ENCODE peak calls at places on chromosomes 5 and 9, in nine cellular contexts. One of them, this sample, is unnamed.

GRCh38 chr9:89022071-89022721 is 30.9 kb downstream of the S1PR3 start:
- DNase-seq in left ventricle myocardium inferior: no peak
- DNase-seq in cardiac fibroblast: peak; percentile 88
- DNase-seq in psoas muscle: no peak
- DNase-seq in fibroblast of pulmonary artery: peak; percentile 76
- DNase-seq in fibroblast of lung: peak; percentile 77
- DNase-seq in SK-N-SH: no peak
- DNase-seq in choroid plexus epithelial cell: peak; percentile 93
- DNase-seq in fibroblast of the aortic adventitia: peak; percentile 94
- DNase-seq in this sample: peak; percentile 24

GRCh38 chr5:2666081-2666480 is 85.4 kb downstream of the IRX2 start:
- DNase-seq in left ventricle myocardium inferior: no peak
- DNase-seq in cardiac fibroblast: no peak
- DNase-seq in psoas muscle: no peak
- DNase-seq in fibroblast of pulmonary artery: no peak
- DNase-seq in fibroblast of lung: no peak
- DNase-seq in SK-N-SH: no peak
- DNase-seq in choroid plexus epithelial cell: no peak
- DNase-seq in fibroblast of the aortic adventitia: no peak
- DNase-seq in this sample: no peak

GRCh38 chr9:122119721-122120120 is 26.6 kb upstream of the TTLL11 start:
- DNase-seq in left ventricle myocardium inferior: no peak
- DNase-seq in cardiac fibroblast: no peak
- DNase-seq in psoas muscle: no peak
- DNase-seq in fibroblast of pulmonary artery: no peak
- DNase-seq in fibroblast of lung: no peak
- DNase-seq in SK-N-SH: no peak
- DNase-seq in choroid plexus epithelial cell: no peak
- DNase-seq in fibroblast of the aortic adventitia: no peak
- DNase-seq in this sample: no peak

GRCh38 chr5:159619826-159620225 is 289.5 kb upstream of the IL12B start:
- DNase-seq in left ventricle myocardium inferior: no peak
- DNase-seq in cardiac fibroblast: no peak
- DNase-seq in psoas muscle: no peak
- DNase-seq in fibroblast of pulmonary artery: no peak
- DNase-seq in fibroblast of lung: peak; percentile 30
- DNase-seq in SK-N-SH: no peak
- DNase-seq in choroid plexus epithelial cell: peak; percentile 24
- DNase-seq in fibroblast of the aortic adventitia: no peak
- DNase-seq in this sample: no peak

GRCh38 chr5:37658440-37658839 is 181.4 kb downstream of the GDNF start:
- DNase-seq in left ventricle myocardium inferior: no peak
- DNase-seq in cardiac fibroblast: no peak
- DNase-seq in psoas muscle: no peak
- DNase-seq in fibroblast of pulmonary artery: no peak
- DNase-seq in fibroblast of lung: no peak
- DNase-seq in SK-N-SH: no peak
- DNase-seq in choroid plexus epithelial cell: no peak
- DNase-seq in fibroblast of the aortic adventitia: no peak
- DNase-seq in this sample: no peak

GRCh38 chr9:129014124-129014523 is 14.0 kb downstream of the SH3GLB2 start:
- DNase-seq in left ventricle myocardium inferior: no peak
- DNase-seq in cardiac fibroblast: no peak
- DNase-seq in psoas muscle: no peak
- DNase-seq in fibroblast of pulmonary artery: no peak
- DNase-seq in fibroblast of lung: no peak
- DNase-seq in SK-N-SH: no peak
- DNase-seq in choroid plexus epithelial cell: no peak
- DNase-seq in fibroblast of the aortic adventitia: no peak
- DNase-seq in this sample: no peak

GRCh38 chr9:119094086-119094485 is 275.1 kb downstream of the BRINP1 start:
- DNase-seq in left ventricle myocardium inferior: no peak
- DNase-seq in cardiac fibroblast: no peak
- DNase-seq in psoas muscle: no peak
- DNase-seq in fibroblast of pulmonary artery: no peak
- DNase-seq in fibroblast of lung: peak; percentile 13
- DNase-seq in SK-N-SH: no peak
- DNase-seq in choroid plexus epithelial cell: peak; percentile 0
- DNase-seq in fibroblast of the aortic adventitia: no peak
- DNase-seq in this sample: no peak

GRCh38 chr5:33888582-33888981 is 3.2 kb downstream of the ADAMTS12 start:
- DNase-seq in left ventricle myocardium inferior: no peak
- DNase-seq in cardiac fibroblast: peak; percentile 79
- DNase-seq in psoas muscle: no peak
- DNase-seq in fibroblast of pulmonary artery: peak; percentile 83
- DNase-seq in fibroblast of lung: peak; percentile 60
- DNase-seq in SK-N-SH: no peak
- DNase-seq in choroid plexus epithelial cell: peak; percentile 71
- DNase-seq in fibroblast of the aortic adventitia: peak; percentile 83
- DNase-seq in this sample: peak; percentile 22

GRCh38 chr9:7802666-7803065 is 3.1 kb upstream of the DMAC1 start:
- DNase-seq in left ventricle myocardium inferior: no peak
- DNase-seq in cardiac fibroblast: no peak
- DNase-seq in psoas muscle: no peak
- DNase-seq in fibroblast of pulmonary artery: peak; percentile 7
- DNase-seq in fibroblast of lung: peak; percentile 17
- DNase-seq in SK-N-SH: no peak
- DNase-seq in choroid plexus epithelial cell: no peak
- DNase-seq in fibroblast of the aortic adventitia: peak; percentile 19
- DNase-seq in this sample: no peak

GRCh38 chr9:134689320-134690181 is 47.9 kb downstream of the COL5A1 start:
- DNase-seq in left ventricle myocardium inferior: peak; percentile 70
- DNase-seq in cardiac fibroblast: peak; percentile 71
- DNase-seq in psoas muscle: peak; percentile 75
- DNase-seq in fibroblast of pulmonary artery: peak; percentile 67
- DNase-seq in fibroblast of lung: peak; percentile 48
- DNase-seq in SK-N-SH: peak; percentile 88
- DNase-seq in choroid plexus epithelial cell: peak; percentile 69
- DNase-seq in fibroblast of the aortic adventitia: peak; percentile 67
- DNase-seq in this sample: peak; percentile 51

GRCh38 chr5:172758077-172758835 is 12.7 kb downstream of the DUSP1 start:
- DNase-seq in left ventricle myocardium inferior: no peak
- DNase-seq in cardiac fibroblast: peak; percentile 97
- DNase-seq in psoas muscle: no peak
- DNase-seq in fibroblast of pulmonary artery: peak; percentile 97
- DNase-seq in fibroblast of lung: peak; percentile 97
- DNase-seq in SK-N-SH: no peak
- DNase-seq in choroid plexus epithelial cell: peak; percentile 97
- DNase-seq in fibroblast of the aortic adventitia: peak; percentile 90
- DNase-seq in this sample: peak; percentile 95

GRCh38 chr5:141637693-141638419 is 1.1 kb downstream of the RELL2 start:
- DNase-seq in left ventricle myocardium inferior: peak; percentile 56
- DNase-seq in cardiac fibroblast: peak; percentile 60
- DNase-seq in psoas muscle: peak; percentile 65
- DNase-seq in fibroblast of pulmonary artery: peak; percentile 57
- DNase-seq in fibroblast of lung: peak; percentile 38
- DNase-seq in SK-N-SH: peak; percentile 81
- DNase-seq in choroid plexus epithelial cell: peak; percentile 62
- DNase-seq in fibroblast of the aortic adventitia: peak; percentile 38
- DNase-seq in this sample: peak; percentile 49

GRCh38 chr5:135476615-135477493 is 24.7 kb upstream of the TIFAB start:
- DNase-seq in left ventricle myocardium inferior: no peak
- DNase-seq in cardiac fibroblast: no peak
- DNase-seq in psoas muscle: no peak
- DNase-seq in fibroblast of pulmonary artery: no peak
- DNase-seq in fibroblast of lung: no peak
- DNase-seq in SK-N-SH: no peak
- DNase-seq in choroid plexus epithelial cell: no peak
- DNase-seq in fibroblast of the aortic adventitia: no peak
- DNase-seq in this sample: no peak

GRCh38 chr9:130276121-130276520 is 10.6 kb downstream of the HMCN2 start:
- DNase-seq in left ventricle myocardium inferior: no peak
- DNase-seq in cardiac fibroblast: peak; percentile 25
- DNase-seq in psoas muscle: no peak
- DNase-seq in fibroblast of pulmonary artery: no peak
- DNase-seq in fibroblast of lung: peak; percentile 87
- DNase-seq in SK-N-SH: no peak
- DNase-seq in choroid plexus epithelial cell: peak; percentile 23
- DNase-seq in fibroblast of the aortic adventitia: no peak
- DNase-seq in this sample: peak; percentile 74

GRCh38 chr9:70403618-70404025 is 10.8 kb downstream of the KLF9 start:
- DNase-seq in left ventricle myocardium inferior: no peak
- DNase-seq in cardiac fibroblast: peak; percentile 42
- DNase-seq in psoas muscle: no peak
- DNase-seq in fibroblast of pulmonary artery: no peak
- DNase-seq in fibroblast of lung: peak; percentile 76
- DNase-seq in SK-N-SH: no peak
- DNase-seq in choroid plexus epithelial cell: no peak
- DNase-seq in fibroblast of the aortic adventitia: peak; percentile 89
- DNase-seq in this sample: peak; percentile 50

GRCh38 chr5:173859315-173860038 is 28.7 kb upstream of the CPEB4 start:
- DNase-seq in left ventricle myocardium inferior: no peak
- DNase-seq in cardiac fibroblast: no peak
- DNase-seq in psoas muscle: no peak
- DNase-seq in fibroblast of pulmonary artery: no peak
- DNase-seq in fibroblast of lung: peak; percentile 10
- DNase-seq in SK-N-SH: no peak
- DNase-seq in choroid plexus epithelial cell: peak; percentile 18
- DNase-seq in fibroblast of the aortic adventitia: no peak
- DNase-seq in this sample: no peak

GRCh38 chr5:71828641-71829040 is 109.6 kb downstream of the CARTPT start:
- DNase-seq in left ventricle myocardium inferior: no peak
- DNase-seq in cardiac fibroblast: no peak
- DNase-seq in psoas muscle: no peak
- DNase-seq in fibroblast of pulmonary artery: peak; percentile 61
- DNase-seq in fibroblast of lung: peak; percentile 37
- DNase-seq in SK-N-SH: no peak
- DNase-seq in choroid plexus epithelial cell: peak; percentile 32
- DNase-seq in fibroblast of the aortic adventitia: peak; percentile 42
- DNase-seq in this sample: no peak

GRCh38 chr9:109248133-109248581 is 72.7 kb downstream of the EPB41L4B start:
- DNase-seq in left ventricle myocardium inferior: no peak
- DNase-seq in cardiac fibroblast: no peak
- DNase-seq in psoas muscle: no peak
- DNase-seq in fibroblast of pulmonary artery: peak; percentile 15
- DNase-seq in fibroblast of lung: peak; percentile 25
- DNase-seq in SK-N-SH: peak; percentile 76
- DNase-seq in choroid plexus epithelial cell: peak; percentile 27
- DNase-seq in fibroblast of the aortic adventitia: peak; percentile 11
- DNase-seq in this sample: no peak
- TF ChIP-seq CTCF in left ventricle myocardium inferior: no peak
- TF ChIP-seq CTCF in cardiac fibroblast: peak; percentile 10
- TF ChIP-seq CTCF in psoas muscle: no peak
- TF ChIP-seq CTCF in fibroblast of pulmonary artery: no peak
- TF ChIP-seq CTCF in fibroblast of lung: no peak
- TF ChIP-seq CTCF in SK-N-SH: peak; percentile 27
- TF ChIP-seq CTCF in choroid plexus epithelial cell: peak; percentile 51
- TF ChIP-seq CTCF in fibroblast of the aortic adventitia: no peak
- TF ChIP-seq CTCF in this sample: peak; percentile 36

DNA sequence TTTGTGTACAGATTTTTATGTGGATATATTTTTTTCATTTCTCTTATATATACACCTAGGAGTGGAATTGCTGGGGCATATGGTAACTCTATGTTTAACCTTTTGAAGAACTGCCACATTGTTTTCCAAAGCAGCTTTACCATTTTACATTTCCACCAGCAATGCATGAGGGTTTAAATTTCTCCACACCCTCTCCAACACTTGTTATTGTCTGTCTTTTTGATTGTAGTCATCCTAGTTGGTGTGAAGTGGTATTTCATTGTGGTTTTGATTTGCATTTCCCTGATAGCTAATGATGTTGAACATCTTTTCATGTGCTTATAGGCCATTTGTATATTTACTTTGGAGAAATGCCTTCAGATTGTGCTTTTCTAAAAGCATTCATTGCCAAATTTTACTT is 39.1 kb downstream of the YTHDC2 start:
- DNase-seq in left ventricle myocardium inferior: no peak
- DNase-seq in cardiac fibroblast: no peak
- DNase-seq in psoas muscle: no peak
- DNase-seq in fibroblast of pulmonary artery: no peak
- DNase-seq in fibroblast of lung: peak; percentile 27
- DNase-seq in SK-N-SH: no peak
- DNase-seq in choroid plexus epithelial cell: no peak
- DNase-seq in fibroblast of the aortic adventitia: no peak
- DNase-seq in this sample: no peak
- H3K4me3 ChIP-seq in left ventricle myocardium inferior: no peak overlapping the region
- H3K4me3 ChIP-seq in cardiac fibroblast: no peak overlapping the region
- H3K4me3 ChIP-seq in psoas muscle: no peak overlapping the region
- H3K4me3 ChIP-seq in fibroblast of pulmonary artery: no peak overlapping the region
- H3K4me3 ChIP-seq in fibroblast of lung: no peak overlapping the region
- H3K4me3 ChIP-seq in SK-N-SH: no peak overlapping the region
- H3K4me3 ChIP-seq in choroid plexus epithelial cell: no peak overlapping the region
- H3K4me3 ChIP-seq in fibroblast of the aortic adventitia: no peak overlapping the region
- H3K4me3 ChIP-seq in this sample: no peak overlapping the region

GRCh38 chr5:90632799-90633198 is 74.2 kb downstream of the ADGRV1 start:
- DNase-seq in left ventricle myocardium inferior: no peak
- DNase-seq in cardiac fibroblast: no peak
- DNase-seq in psoas muscle: no peak
- DNase-seq in fibroblast of pulmonary artery: no peak
- DNase-seq in fibroblast of lung: no peak
- DNase-seq in SK-N-SH: no peak
- DNase-seq in choroid plexus epithelial cell: no peak
- DNase-seq in fibroblast of the aortic adventitia: no peak
- DNase-seq in this sample: no peak

GRCh38 chr5:90626493-90626892 is 67.9 kb downstream of the ADGRV1 start:
- DNase-seq in left ventricle myocardium inferior: no peak
- DNase-seq in cardiac fibroblast: no peak
- DNase-seq in psoas muscle: no peak
- DNase-seq in fibroblast of pulmonary artery: no peak
- DNase-seq in fibroblast of lung: no peak
- DNase-seq in SK-N-SH: no peak
- DNase-seq in choroid plexus epithelial cell: no peak
- DNase-seq in fibroblast of the aortic adventitia: no peak
- DNase-seq in this sample: no peak

GRCh38 chr5:90628492-90628891 is 69.9 kb downstream of the ADGRV1 start:
- DNase-seq in left ventricle myocardium inferior: no peak
- DNase-seq in cardiac fibroblast: no peak
- DNase-seq in psoas muscle: no peak
- DNase-seq in fibroblast of pulmonary artery: no peak
- DNase-seq in fibroblast of lung: no peak
- DNase-seq in SK-N-SH: no peak
- DNase-seq in choroid plexus epithelial cell: no peak
- DNase-seq in fibroblast of the aortic adventitia: no peak
- DNase-seq in this sample: no peak
- TF ChIP-seq CTCF in left ventricle myocardium inferior: no peak
- TF ChIP-seq CTCF in cardiac fibroblast: no peak
- TF ChIP-seq CTCF in psoas muscle: no peak
- TF ChIP-seq CTCF in fibroblast of pulmonary artery: no peak
- TF ChIP-seq CTCF in fibroblast of lung: no peak
- TF ChIP-seq CTCF in SK-N-SH: no peak
- TF ChIP-seq CTCF in choroid plexus epithelial cell: no peak
- TF ChIP-seq CTCF in fibroblast of the aortic adventitia: no peak
- TF ChIP-seq CTCF in this sample: no peak

DNA sequence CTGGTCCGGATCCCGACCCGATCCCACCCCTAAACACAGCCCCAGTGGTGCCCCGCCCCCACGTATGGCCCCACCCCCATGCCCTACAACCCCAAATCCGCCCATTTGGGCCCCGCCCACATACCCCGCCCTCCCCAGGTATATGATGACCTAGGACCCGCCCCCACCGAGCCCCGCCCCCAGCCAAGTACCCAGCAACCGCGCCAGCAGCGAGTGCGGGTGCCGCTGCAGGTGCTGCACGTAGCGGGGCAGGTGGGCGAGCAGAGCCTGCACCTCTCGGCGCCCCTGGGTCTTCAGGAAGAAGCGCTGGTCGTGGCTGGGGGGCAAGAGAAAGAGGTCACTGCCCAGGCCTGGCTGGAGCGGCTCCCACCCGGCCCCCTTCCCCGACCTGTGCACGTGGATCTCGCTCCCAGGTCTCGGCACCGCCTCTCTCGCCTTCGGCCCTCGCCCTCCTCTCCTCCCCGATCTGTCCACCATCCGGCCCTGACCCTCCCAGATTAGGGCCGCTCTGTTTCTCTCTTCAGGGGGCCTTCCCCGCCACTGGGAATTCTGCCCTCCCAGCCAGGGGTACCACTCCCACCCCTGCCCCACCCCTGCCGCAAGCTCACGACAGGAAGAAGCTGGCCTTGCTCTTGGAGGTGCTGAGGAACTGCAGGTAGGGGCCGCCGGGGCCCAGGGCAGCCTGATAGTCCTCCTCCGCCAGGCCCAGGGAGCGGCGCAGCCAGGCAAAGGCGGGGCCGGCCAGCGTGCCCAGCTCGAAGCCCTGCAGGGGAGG is 2.9 kb downstream of the PIP5KL1 start:
- DNase-seq in left ventricle myocardium inferior: no peak
- DNase-seq in cardiac fibroblast: no peak
- DNase-seq in psoas muscle: no peak
- DNase-seq in fibroblast of pulmonary artery: no peak
- DNase-seq in fibroblast of lung: no peak
- DNase-seq in SK-N-SH: no peak
- DNase-seq in choroid plexus epithelial cell: no peak
- DNase-seq in fibroblast of the aortic adventitia: no peak
- DNase-seq in this sample: no peak
- H3K4me3 ChIP-seq in left ventricle myocardium inferior: peak overlapping the region; percentile 34
- H3K4me3 ChIP-seq in cardiac fibroblast: peak overlapping the region; percentile 29
- H3K4me3 ChIP-seq in psoas muscle: no peak overlapping the region
- H3K4me3 ChIP-seq in fibroblast of pulmonary artery: no peak overlapping the region
- H3K4me3 ChIP-seq in fibroblast of lung: no peak overlapping the region
- H3K4me3 ChIP-seq in SK-N-SH: no peak overlapping the region
- H3K4me3 ChIP-seq in choroid plexus epithelial cell: peak overlapping the region; percentile 44
- H3K4me3 ChIP-seq in fibroblast of the aortic adventitia: no peak overlapping the region
- H3K4me3 ChIP-seq in this sample: peak overlapping the region; percentile 27

This sample was measured in astrocyte of the spinal cord.